ENCODE peak calls at places on chromosome 4, in seven cellular contexts. Z is suprapubic skin; I is NCI-H2081; N is H7; M is ecto neural progenitor cell; G is stimulated activated CD8-positive, alpha-beta memory T cell treated with anti-CD3 and anti-CD28 coated beads, Interleukin-12 subunit alpha, Interleukin-12 subunit beta, amount 100 ng/mL, for 1 hour; B is lower leg skin. D is an unnamed sample.

GRCh38 chr4:53346920-53347852 is 18.7 kb downstream of the SCFD2 start:
- DNase-seq in M (no peak), N (no peak), I (no peak), G (no peak), Z (no peak), B (no peak), D (no peak)

GRCh38 chr4:184269879-184270430 is 52.3 kb upstream of the ENPP6 start:
- DNase-seq in I (no peak), N (no peak), B (no peak), M (no peak), G (no peak), Z (no peak), D (no peak)

GRCh38 chr4:1983846-1984405 is 24.8 kb downstream of the NELFA start:
- DNase-seq in N (peak), Z (no peak), I (no peak), M (no peak), B (no peak), G (no peak), D (no peak)

GRCh38 chr4:20337261-20337664 is 85.6 kb downstream of the SLIT2 start:
- DNase-seq in Z (no peak), I (peak), G (no peak), N (no peak), M (no peak), B (no peak), D (no peak)

GRCh38 chr4:1216869-1217294 is 32.0 kb downstream of the CTBP1 start:
- DNase-seq in I (no peak), Z (peak), B (no peak), N (peak), G (peak), M (no peak), D (no peak)

GRCh38 chr4:2334826-2335728 is 73.2 kb upstream of the MXD4 start:
- DNase-seq in I (no peak), M (peak), G (no peak), B (no peak), Z (no peak), N (peak), D (no peak)

GRCh38 chr4:99586747-99587146 is 12.1 kb downstream of the MTTP start:
- DNase-seq in B (no peak), M (no peak), Z (no peak), I (no peak), G (no peak), N (no peak), D (no peak)

GRCh38 chr4:137363496-137363895 is 168.8 kb downstream of the PCDH18 start:
- DNase-seq in N (no peak), Z (no peak), M (no peak), G (no peak), I (no peak), B (no peak), D (no peak)

GRCh38 chr4:159946983-159947645 is 844.2 kb downstream of the RAPGEF2 start:
- DNase-seq in Z (no peak), G (no peak), N (peak), I (peak), M (no peak), B (no peak), D (no peak)

GRCh38 chr4:154551872-154552686 is 1.9 kb upstream of the PLRG1 start:
- DNase-seq in M (peak), N (peak), B (peak), G (peak), Z (peak), I (peak), D (peak)

GRCh38 chr4:157978680-157979361 is 194.0 kb downstream of the GASK1B start:
- DNase-seq in G (no peak), I (peak), B (peak), N (peak), Z (no peak), M (peak), D (no peak)

GRCh38 chr4:78197947-78198346 is 140.8 kb downstream of the FRAS1 start:
- DNase-seq in N (no peak), M (no peak), B (no peak), Z (no peak), G (no peak), I (no peak), D (no peak)

GRCh38 chr4:53019485-53020382 is 157.6 kb downstream of the RASL11B start:
- DNase-seq in G (no peak), N (no peak), B (no peak), I (no peak), M (no peak), Z (no peak), D (no peak)

GRCh38 chr4:74374561-74375327 is 9.8 kb downstream of the EREG start:
- DNase-seq in I (no peak), N (no peak), G (no peak), M (no peak), B (peak), Z (no peak), D (no peak)

GRCh38 chr4:7124643-7125442 is 57.0 kb upstream of the GRPEL1 start:
- DNase-seq in M (no peak), B (peak), Z (no peak), N (no peak), I (peak), G (no peak), D (no peak)

GRCh38 chr4:43325220-43325967 is 432.9 kb downstream of the GRXCR1 start:
- DNase-seq in M (no peak), B (no peak), G (no peak), Z (no peak), I (no peak), N (no peak), D (no peak)

GRCh38 chr4:24778427-24779225 is 16.7 kb upstream of the SOD3 start:
- DNase-seq in Z (peak), B (peak), N (no peak), I (no peak), M (no peak), G (no peak), D (no peak)

GRCh38 chr4:70399319-70399718 is 1.6 kb downstream of the OPRPN start:
- DNase-seq in I (no peak), N (no peak), Z (no peak), M (no peak), G (no peak), B (no peak), D (no peak)

GRCh38 chr4:102036619-102037376 is 246.3 kb downstream of the BANK1 start:
- DNase-seq in I (peak), B (no peak), Z (no peak), G (no peak), N (no peak), M (no peak), D (no peak)

GRCh38 chr4:986949-987688 is at the start of gene IDUA:
- DNase-seq in G (peak), N (peak), B (peak), I (peak), M (peak), Z (peak), D (no peak)

GRCh38 chr4:134326866-134327265 is 125.3 kb upstream of the PABPC4L start:
- DNase-seq in B (no peak), M (no peak), Z (no peak), I (no peak), G (no peak), N (no peak), D (no peak)

GRCh38 chr4:189202869-189203271 is 737.8 kb upstream of the FRG1 start:
- DNase-seq in G (no peak), Z (no peak), B (no peak), M (no peak), N (no peak), I (no peak), D (no peak)

GRCh38 chr4:55635282-55635681 is 816 bp downstream of the NMU start:
- DNase-seq in I (peak), G (no peak), N (peak), Z (no peak), B (no peak), M (no peak), D (no peak)

D was measured in NCI-H2107.